ENCODE peak calls at places on chromosome 19, in five cellular contexts. V is lower leg skin; N is fibroblast of pulmonary artery; I is transverse colon; Q is CD4-positive, alpha-beta memory T cell. S is an unnamed sample.

GRCh38 chr19:11296264-11296663 is 304 bp downstream of the TSPAN16 start:
- DNase-seq in V (no peak), N (peak; percentile 67), I (no peak), Q (no peak), S (no peak)

GRCh38 chr19:45827459-45828093 is 12.5 kb upstream of the RSPH6A start:
- DNase-seq in V (no peak), N (no peak), I (no peak), Q (no peak), S (no peak)

GRCh38 chr19:45200614-45201013 is 22.0 kb downstream of the BLOC1S3 start:
- DNase-seq in V (no peak), N (peak; percentile 64), I (no peak), Q (no peak), S (no peak)

GRCh38 chr19:38685666-38686529 is 38.4 kb downstream of the ACTN4 start:
- DNase-seq in V (no peak), N (peak; percentile 85), I (no peak), Q (no peak), S (no peak)

GRCh38 chr19:38448225-38448624 is 14.7 kb downstream of the RYR1 start:
- DNase-seq in V (no peak), N (no peak), I (no peak), Q (no peak), S (no peak)

GRCh38 chr19:662207-662961 is 630 bp downstream of the RNF126 start:
- DNase-seq in V (no peak), N (peak; percentile 28), I (peak; percentile 81), Q (peak; percentile 76), S (no peak)

GRCh38 chr19:54218960-54219661 is 3.7 kb downstream of the LILRB3 start:
- DNase-seq in V (no peak), N (no peak), I (no peak), Q (no peak), S (no peak)

GRCh38 chr19:38784224-38784623 is 4.8 kb upstream of the LGALS7B start:
- DNase-seq in V (no peak), N (peak; percentile 43), I (no peak), Q (no peak), S (no peak)

GRCh38 chr19:49875801-49876421 is 1.2 kb downstream of the AKT1S1 start:
- DNase-seq in V (peak; percentile 68), N (no peak), I (peak; percentile 62), Q (no peak), S (no peak)

GRCh38 chr19:49554701-49555181 is 25.6 kb downstream of the NOSIP start:
- DNase-seq in V (no peak), N (no peak), I (peak; percentile 44), Q (peak; percentile 57), S (no peak)

GRCh38 chr19:29804493-29804892 is 7.3 kb upstream of the CCNE1 start:
- DNase-seq in V (no peak), N (no peak), I (no peak), Q (no peak), S (no peak)

GRCh38 chr19:33714149-33714548 is 82.5 kb upstream of the KCTD15 start:
- DNase-seq in V (no peak), N (no peak), I (no peak), Q (no peak), S (no peak)

GRCh38 chr19:54168174-54168917 is 4.6 kb downstream of the TMC4 start:
- DNase-seq in V (peak; percentile 86), N (peak; percentile 88), I (peak; percentile 96), Q (peak; percentile 79), S (no peak)

GRCh38 chr19:14118165-14119051 is 846 bp upstream of the PRKACA start:
- DNase-seq in V (peak; percentile 89), N (peak; percentile 79), I (peak; percentile 73), Q (peak; percentile 42), S (no peak)

GRCh38 chr19:49859838-49860715 is 7.3 kb downstream of the PNKP start:
- DNase-seq in V (no peak), N (no peak), I (no peak), Q (no peak), S (no peak)

GRCh38 chr19:44848036-44848804 is 2.1 kb downstream of the NECTIN2 start:
- DNase-seq in V (no peak), N (peak; percentile 63), I (no peak), Q (no peak), S (no peak)

GRCh38 chr19:5138606-5139594 is 170.0 kb downstream of the KDM4B start:
- DNase-seq in V (peak; percentile 45), N (peak; percentile 93), I (peak; percentile 71), Q (peak; percentile 73), S (no peak)

GRCh38 chr19:30788105-30788765 is 416.1 kb downstream of the ZNF536 start:
- DNase-seq in V (peak; percentile 5), N (no peak), I (no peak), Q (no peak), S (no peak)

GRCh38 chr19:47066376-47067214 is 18.2 kb upstream of the TMEM160 start:
- DNase-seq in V (no peak), N (no peak), I (no peak), Q (no peak), S (no peak)

GRCh38 chr19:15248106-15248505 is 15.9 kb upstream of the EPHX3 start:
- DNase-seq in V (no peak), N (no peak), I (no peak), Q (no peak), S (no peak)

GRCh38 chr19:53881482-53882390 is at the start of gene PRKCG:
- DNase-seq in V (no peak), N (no peak), I (peak; percentile 71), Q (peak; percentile 66), S (no peak)

GRCh38 chr19:39473443-39473960 is 7.1 kb upstream of the TIMM50 start:
- DNase-seq in V (no peak), N (no peak), I (no peak), Q (no peak), S (no peak)

GRCh38 chr19:45470147-45471081 is 2.6 kb downstream of the FOSB start:
- DNase-seq in V (no peak), N (peak; percentile 55), I (peak; percentile 41), Q (no peak), S (no peak)

GRCh38 chr19:40231057-40231456 is 4.6 kb upstream of the CCNP start:
- DNase-seq in V (no peak), N (no peak), I (no peak), Q (no peak), S (no peak)

GRCh38 chr19:31316201-31316951 is 32.9 kb downstream of the TSHZ3 start:
- DNase-seq in V (peak; percentile 51), N (peak; percentile 72), I (peak; percentile 31), Q (no peak), S (no peak)

GRCh38 chr19:31262673-31263308 is 86.4 kb downstream of the TSHZ3 start:
- DNase-seq in V (no peak), N (peak; percentile 21), I (no peak), Q (no peak), S (no peak)

GRCh38 chr19:38557205-38557799 is 60.5 kb downstream of the MAP4K1 start:
- DNase-seq in V (no peak), N (no peak), I (peak; percentile 63), Q (peak; percentile 34), S (no peak)

GRCh38 chr19:40241809-40242384 is 15.4 kb upstream of the CCNP start:
- DNase-seq in V (no peak), N (peak; percentile 96), I (no peak), Q (no peak), S (no peak)

GRCh38 chr19:6533746-6534418 is 3.1 kb downstream of the TNFSF9 start:
- DNase-seq in V (no peak), N (no peak), I (no peak), Q (no peak), S (no peak)

GRCh38 chr19:47179643-47180310 is 49.1 kb downstream of the SAE1 start:
- DNase-seq in V (no peak), N (no peak), I (no peak), Q (no peak), S (no peak)

GRCh38 chr19:9913237-9914000 is 22.9 kb downstream of the OLFM2 start:
- DNase-seq in V (no peak), N (no peak), I (peak; percentile 15), Q (no peak), S (no peak)

GRCh38 chr19:48445256-48445605 is 552 bp upstream of the GRWD1 start:
- DNase-seq in V (peak; percentile 62), N (peak; percentile 94), I (no peak), Q (no peak), S (peak; percentile 85)

GRCh38 chr19:48445606-48446481 is at the start of gene GRWD1:
- DNase-seq in V (peak; percentile 92), N (peak; percentile 98), I (peak; percentile 93), Q (peak; percentile 96), S (peak; percentile 81)

GRCh38 chr19:48444933-48445194 is 919 bp upstream of the GRWD1 start:
- DNase-seq in V (no peak), N (no peak), I (no peak), Q (peak; percentile 13), S (no peak)

GRCh38 chr19:48448563-48448962 is 2.8 kb downstream of the GRWD1 start:
- DNase-seq in V (no peak), N (no peak), I (no peak), Q (no peak), S (no peak)

DNA sequence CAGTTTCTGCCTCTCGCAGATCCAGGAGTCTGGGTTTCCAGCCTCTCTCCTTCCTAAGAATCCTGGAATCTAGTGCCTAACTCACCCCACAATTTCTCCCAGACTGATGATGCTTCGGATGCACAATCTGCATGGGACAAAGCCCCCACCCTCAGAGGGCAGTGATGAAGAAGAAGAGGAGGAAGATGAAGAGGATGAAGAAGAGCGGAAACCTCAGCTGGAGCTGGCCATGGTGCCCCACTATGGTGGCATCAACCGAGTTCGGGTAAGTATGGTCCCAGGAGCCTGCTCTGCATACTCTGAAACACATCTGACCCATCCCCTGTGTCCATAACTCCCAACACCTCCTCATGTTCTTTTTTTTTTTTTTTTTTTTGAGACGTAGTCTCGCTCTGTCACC is 796 bp downstream of the GRWD1 start:
- DNase-seq in V (no peak), N (no peak), I (no peak), Q (no peak), S (no peak)
- H3K4me3 ChIP-seq in V (no peak overlapping the region), N (peak overlapping the region; percentile 99), I (peak overlapping the region; percentile 87), Q (peak overlapping the region; percentile 85), S (peak overlapping the region; percentile 96)

GRCh38 chr19:56508282-56508778 is 675 bp downstream of the ZNF471 start:
- DNase-seq in V (no peak), N (no peak), I (no peak), Q (no peak), S (no peak)
- H3K4me3 ChIP-seq in V (peak overlapping the region; percentile 54), N (peak overlapping the region; percentile 83), I (peak overlapping the region; percentile 55), Q (no peak overlapping the region), S (peak overlapping the region; percentile 92)

DNA sequence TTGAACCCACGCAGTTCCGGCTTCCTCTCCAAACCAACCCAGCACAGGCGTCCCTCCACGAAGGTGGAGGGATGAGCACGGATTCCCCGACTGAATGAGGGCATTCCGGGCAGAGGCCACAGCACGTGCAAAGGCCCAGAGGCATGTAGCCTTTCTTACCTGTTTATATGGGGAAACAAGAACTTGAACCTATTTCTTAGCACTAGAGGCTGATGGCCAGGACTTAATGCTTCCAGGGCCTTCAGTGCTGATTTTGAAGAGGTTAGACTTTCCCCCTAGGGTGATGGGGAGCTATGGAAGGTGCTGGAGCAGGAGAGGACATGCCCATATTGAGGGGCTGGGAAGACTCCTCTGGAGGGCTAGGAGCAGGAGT is 2.0 kb downstream of the MAST3 start:
- DNase-seq in V (no peak), N (no peak), I (no peak), Q (no peak), S (no peak)
- H3K4me3 ChIP-seq in V (no peak overlapping the region), N (no peak overlapping the region), I (no peak overlapping the region), Q (no peak overlapping the region), S (no peak overlapping the region)

GRCh38 chr19:52370341-52370710 is 603 bp downstream of the ZNF880 start:
- DNase-seq in V (no peak), N (no peak), I (no peak), Q (no peak), S (no peak)

GRCh38 chr19:52366414-52366824 is 3.3 kb upstream of the ZNF880 start:
- DNase-seq in V (no peak), N (no peak), I (no peak), Q (no peak), S (no peak)

GRCh38 chr19:52369463-52370340 is at the start of gene ZNF880:
- DNase-seq in V (peak; percentile 90), N (peak; percentile 94), I (peak; percentile 90), Q (peak; percentile 89), S (peak; percentile 80)
- H3K4me3 ChIP-seq in V (peak within 1 kb of the TSS; percentile 79), N (peak within 1 kb of the TSS; percentile 92), I (peak within 1 kb of the TSS; percentile 65), Q (peak within 1 kb of the TSS; percentile 94), S (peak within 1 kb of the TSS; percentile 85)